ENCODE peak calls at places on chromosomes 12 and 14, in seven cellular contexts. Y is LHCN-M2, G is NB4, S is dermis microvascular lymphatic vessel endothelial cell, C is nephron progenitor cell, H is body of pancreas, R is EH. I is an unnamed sample.

GRCh38 chr12:1429980-1430379 is 164.4 kb downstream of the FBXL14 start:
- DNase-seq in Y (peak), G (peak), S (no peak), C (no peak), H (no peak), R (peak), I (peak)

GRCh38 chr14:46488374-46488773 is 163.2 kb downstream of the RPL10L start:
- DNase-seq in Y (no peak), G (no peak), S (no peak), C (no peak), H (no peak), R (no peak), I (no peak)

GRCh38 chr12:115404761-115405470 is 720.9 kb upstream of the TBX3 start:
- DNase-seq in Y (no peak), G (no peak), S (no peak), C (no peak), H (no peak), R (peak), I (peak)

GRCh38 chr12:92365836-92366235 is 220.2 kb upstream of the BTG1 start:
- DNase-seq in Y (no peak), G (no peak), S (no peak), C (no peak), H (no peak), R (no peak), I (no peak)

GRCh38 chr14:99966030-99966429 is 99.2 kb upstream of the EVL start:
- DNase-seq in Y (no peak), G (no peak), S (no peak), C (no peak), H (no peak), R (no peak), I (no peak)

GRCh38 chr14:100673085-100673806 is 53.4 kb upstream of the DLK1 start:
- DNase-seq in Y (no peak), G (peak), S (no peak), C (no peak), H (peak), R (no peak), I (no peak)

GRCh38 chr12:64063121-64063520 is 159.0 kb downstream of the KICS2 start:
- DNase-seq in Y (no peak), G (no peak), S (no peak), C (no peak), H (no peak), R (no peak), I (no peak)

GRCh38 chr12:67853204-67853603 is 136.0 kb upstream of the IFNG-AS1 start:
- DNase-seq in Y (no peak), G (no peak), S (no peak), C (no peak), H (no peak), R (peak), I (peak)

GRCh38 chr12:53674977-53675700 is 744 bp downstream of the ATP5MC2 start:
- DNase-seq in Y (peak), G (no peak), S (no peak), C (no peak), H (no peak), R (no peak), I (no peak)

GRCh38 chr14:90519262-90519920 is 122.6 kb downstream of the CALM1 start:
- DNase-seq in Y (no peak), G (no peak), S (no peak), C (no peak), H (no peak), R (no peak), I (no peak)

GRCh38 chr12:91100901-91101300 is 10.4 kb downstream of the LUM start:
- DNase-seq in Y (peak), G (no peak), S (no peak), C (no peak), H (no peak), R (peak), I (peak)

GRCh38 chr14:24351517-24351916 is 11.7 kb upstream of the RIPK3 start:
- DNase-seq in Y (peak), G (no peak), S (no peak), C (no peak), H (no peak), R (peak), I (peak)

GRCh38 chr12:50928392-50928791 is 24.0 kb upstream of the HIGD1C start:
- DNase-seq in Y (no peak), G (peak), S (no peak), C (no peak), H (no peak), R (no peak), I (no peak)

GRCh38 chr14:54730156-54730961 is 163.4 kb downstream of the SAMD4A start:
- DNase-seq in Y (peak), G (peak), S (no peak), C (no peak), H (no peak), R (peak), I (peak)

GRCh38 chr14:68987653-68988036 is 8.5 kb upstream of the ACTN1 start:
- DNase-seq in Y (no peak), G (peak), S (no peak), C (no peak), H (no peak), R (peak), I (no peak)

GRCh38 chr12:8699714-8700113 is 1.9 kb downstream of the RIMKLB start:
- DNase-seq in Y (no peak), G (no peak), S (no peak), C (no peak), H (no peak), R (no peak), I (no peak)

GRCh38 chr12:101823891-101824290 is 6.9 kb downstream of the GNPTAB start:
- DNase-seq in Y (peak), G (peak), S (no peak), C (peak), H (peak), R (peak), I (no peak)

I was measured in iris pigment epithelial cell.